ENCODE peak calls at places on chromosomes 5 and 9, in four cellular contexts. F is H9, I is H1, N is neuronal stem cell. D is an unnamed sample.

GRCh38 chr9:122821278-122821952 is 7.0 kb downstream of the PDCL start:
- DNase-seq in F (no peak), I (no peak), N (no peak), D (no peak)

GRCh38 chr9:7405924-7406604 is 393.5 kb downstream of the DMAC1 start:
- DNase-seq in F (no peak), I (no peak), N (no peak), D (no peak)

GRCh38 chr9:18017136-18017535 is 438.3 kb downstream of the SH3GL2 start:
- DNase-seq in F (no peak), I (no peak), N (no peak), D (no peak)

GRCh38 chr5:82405618-82406199 is 127.6 kb upstream of the RPS23 start:
- DNase-seq in F (no peak), I (no peak), N (no peak), D (no peak)

GRCh38 chr5:55866485-55866884 is 15.3 kb downstream of the IL31RA start:
- DNase-seq in F (no peak), I (no peak), N (no peak), D (no peak)

GRCh38 chr5:132877938-132878337 is 4.5 kb downstream of the LEAP2 start:
- DNase-seq in F (no peak), I (no peak), N (no peak), D (no peak)

GRCh38 chr9:120402741-120403542 is 177.0 kb downstream of the CDK5RAP2 start:
- DNase-seq in F (no peak), I (no peak), N (no peak), D (no peak)

GRCh38 chr9:112180387-112180881 is 5.3 kb upstream of the SUSD1 start:
- DNase-seq in F (no peak), I (no peak), N (no peak), D (peak; percentile 54)

GRCh38 chr9:105700598-105701544 is 6.5 kb downstream of the TMEM38B start:
- DNase-seq in F (no peak), I (no peak), N (no peak), D (no peak)

GRCh38 chr9:130239741-130240241 is 25.8 kb upstream of the HMCN2 start:
- DNase-seq in F (no peak), I (no peak), N (no peak), D (no peak)

GRCh38 chr5:53607896-53608295 is 47.5 kb downstream of the NDUFS4 start:
- DNase-seq in F (no peak), I (no peak), N (no peak), D (no peak)

GRCh38 chr9:114928092-114928491 is 2.3 kb downstream of the TNFSF8 start:
- DNase-seq in F (no peak), I (no peak), N (no peak), D (no peak)

GRCh38 chr5:150077060-150077459 is 9.3 kb downstream of the CSF1R start:
- DNase-seq in F (no peak), I (no peak), N (no peak), D (no peak)

GRCh38 chr5:132419517-132420468 is 50.3 kb downstream of the SLC22A5 start:
- DNase-seq in F (peak; percentile 89), I (no peak), N (peak; percentile 66), D (peak; percentile 88)

GRCh38 chr9:120874861-120875565 is 2.0 kb downstream of the PHF19 start:
- DNase-seq in F (no peak), I (no peak), N (no peak), D (no peak)

GRCh38 chr9:34588671-34589370 is 703 bp downstream of the CNTFR start:
- DNase-seq in F (no peak), I (no peak), N (no peak), D (no peak)

GRCh38 chr5:165057156-165057555 is 1551.7 kb downstream of the MAT2B start:
- DNase-seq in F (no peak), I (no peak), N (no peak), D (no peak)

GRCh38 chr5:124655211-124655880 is 91.1 kb downstream of the ZNF608 start:
- DNase-seq in F (no peak), I (no peak), N (no peak), D (no peak)

GRCh38 chr5:90985341-90985740 is 397.8 kb downstream of the ARRDC3 start:
- DNase-seq in F (no peak), I (no peak), N (no peak), D (no peak)

GRCh38 chr9:16026886-16027285 is 474.0 kb downstream of the CCDC171 start:
- DNase-seq in F (no peak), I (no peak), N (no peak), D (no peak)

GRCh38 chr9:976258-976804 is at the start of gene DMRT3:
- DNase-seq in F (peak; percentile 86), I (no peak), N (peak; percentile 59), D (peak; percentile 79)

GRCh38 chr5:80153586-80154126 is 102.2 kb downstream of the SERINC5 start:
- DNase-seq in F (no peak), I (no peak), N (no peak), D (no peak)

GRCh38 chr5:43555895-43556606 is 826 bp downstream of the PAIP1 start:
- DNase-seq in F (peak; percentile 68), I (no peak), N (peak; percentile 41), D (peak; percentile 75)

GRCh38 chr9:25716220-25716872 is 38.1 kb upstream of the TUSC1 start:
- DNase-seq in F (peak; percentile 79), I (peak; percentile 34), N (peak; percentile 37), D (peak; percentile 94)

GRCh38 chr5:134449167-134449566 is 37.5 kb upstream of the CDKN2AIPNL start:
- DNase-seq in F (no peak), I (no peak), N (no peak), D (no peak)
- H3K18ac ChIP-seq in F (no peak overlapping the region), I (no peak overlapping the region), N (peak overlapping the region; percentile 29), D (no peak overlapping the region)

GRCh38 chr5:139667001-139667729 is 19.0 kb downstream of the CXXC5 start:
- DNase-seq in F (no peak), I (no peak), N (no peak), D (no peak)

GRCh38 chr5:139668064-139668880 is 20.1 kb downstream of the CXXC5 start:
- DNase-seq in F (no peak), I (no peak), N (no peak), D (no peak)

GRCh38 chr5:139666551-139666950 is 18.4 kb downstream of the CXXC5 start:
- DNase-seq in F (no peak), I (no peak), N (no peak), D (no peak)

GRCh38 chr5:139668924-139669680 is 21.0 kb downstream of the CXXC5 start:
- DNase-seq in F (no peak), I (no peak), N (no peak), D (no peak)

GRCh38 chr5:139667730-139668063 is 19.5 kb downstream of the CXXC5 start:
- DNase-seq in F (no peak), I (no peak), N (no peak), D (no peak)
- H2AK5ac ChIP-seq in F (no peak overlapping the region), I (no peak overlapping the region), N (peak overlapping the region; percentile 82), D (no peak overlapping the region)

GRCh38 chr5:78649816-78650561 is 1.4 kb upstream of the LHFPL2 start:
- DNase-seq in F (peak; percentile 72), I (no peak), N (no peak), D (peak; percentile 71)

GRCh38 chr5:78647838-78648358 is 674 bp downstream of the LHFPL2 start:
- DNase-seq in F (peak; percentile 47), I (no peak), N (no peak), D (peak; percentile 65)

GRCh38 chr5:78648359-78649219 is at the start of gene LHFPL2:
- DNase-seq in F (peak; percentile 69), I (no peak), N (peak; percentile 84), D (peak; percentile 91)

GRCh38 chr5:78650562-78650930 is 2.0 kb upstream of the LHFPL2 start:
- DNase-seq in F (no peak), I (no peak), N (no peak), D (no peak)

DNA sequence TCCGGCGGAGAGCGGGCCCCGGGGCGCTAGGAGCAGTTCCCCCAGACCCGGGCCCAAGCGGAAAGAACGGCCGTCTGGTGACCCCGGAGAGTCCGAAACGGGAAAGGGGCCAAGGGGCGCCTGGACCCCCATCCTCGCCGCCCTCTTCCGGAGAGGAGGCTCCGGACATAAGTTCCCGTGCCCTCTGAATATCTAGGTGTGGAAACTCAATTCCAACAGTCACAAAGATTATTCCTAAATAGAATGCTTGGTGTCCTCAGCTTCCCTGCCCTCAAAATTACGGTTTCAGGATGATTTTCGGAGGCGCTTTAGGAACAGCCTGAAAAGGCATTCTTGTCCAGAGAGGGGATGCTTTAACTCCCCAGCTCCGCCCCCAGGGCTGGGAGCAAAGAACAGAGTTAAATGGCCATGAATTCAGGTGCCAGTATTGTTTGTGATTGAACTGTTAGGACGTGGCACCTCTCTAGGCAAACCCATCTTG is 688 bp upstream of the LHFPL2 start:
- DNase-seq in F (no peak), I (no peak), N (no peak), D (peak; percentile 64)
- H3K18ac ChIP-seq in F (no peak overlapping the region), I (peak overlapping the region; percentile 32), N (peak overlapping the region; percentile 98), D (peak overlapping the region; percentile 89)

DNA sequence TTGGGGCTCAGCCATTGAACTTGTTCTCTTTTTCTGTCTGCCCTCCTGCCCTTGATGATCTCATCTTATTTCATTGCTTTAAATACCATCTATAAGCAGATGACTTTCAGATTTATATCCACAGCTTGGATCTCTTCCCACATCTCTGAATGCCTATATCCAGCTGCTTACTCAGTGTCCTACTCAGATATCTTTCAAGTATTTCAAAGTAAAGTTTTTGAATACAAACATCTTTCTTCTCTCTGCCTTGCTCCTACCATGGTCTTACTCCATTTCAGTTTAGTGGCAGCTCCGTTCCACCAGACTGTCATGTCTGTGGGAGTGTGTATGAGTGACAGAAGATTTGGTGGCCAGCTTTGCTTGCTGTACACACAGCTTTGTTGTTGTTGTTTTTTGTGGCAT is 59.7 kb downstream of the ERBIN start:
- DNase-seq in F (no peak), I (no peak), N (no peak), D (no peak)
- H2AK5ac ChIP-seq in F (no peak overlapping the region), I (no peak overlapping the region), N (no peak overlapping the region), D (no peak overlapping the region)

GRCh38 chr5:179732412-179732917 is at the start of gene MAML1:
- DNase-seq in F (peak; percentile 100), I (peak; percentile 100), N (peak; percentile 100), D (peak; percentile 100)
- H3K18ac ChIP-seq in F (peak within 1 kb of the TSS; percentile 76), I (peak within 1 kb of the TSS; percentile 95), N (peak within 1 kb of the TSS; percentile 99), D (peak within 1 kb of the TSS; percentile 86)

GRCh38 chr5:111511174-111512025 is 935 bp downstream of the STARD4 start:
- DNase-seq in F (no peak), I (no peak), N (no peak), D (peak; percentile 16)
- H2AK5ac ChIP-seq in F (no peak overlapping the region), I (no peak overlapping the region), N (no peak overlapping the region), D (no peak overlapping the region)

GRCh38 chr5:95564450-95564849 is 9.5 kb downstream of the ARSK start:
- DNase-seq in F (no peak), I (no peak), N (no peak), D (no peak)
- H3K18ac ChIP-seq in F (no peak overlapping the region), I (no peak overlapping the region), N (no peak overlapping the region), D (no peak overlapping the region)